ENCODE peak calls at places on chromosomes 3 and 15, in nine cellular contexts. D, H, C, T, J, L, Z, V and X are unnamed samples.

GRCh38 chr3:69901802-69902201 is 97.7 kb upstream of the SAMMSON start:
- DNase-seq in D (no peak), H (no peak), C (no peak), T (no peak), J (no peak), L (no peak), Z (no peak), V (no peak), X (no peak)

GRCh38 chr3:88231207-88231606 is 81.4 kb downstream of the C3orf38 start:
- DNase-seq in D (no peak), H (no peak), C (no peak), T (peak), J (no peak), L (peak), Z (no peak), V (no peak), X (no peak)

GRCh38 chr15:39746176-39746575 is 36.5 kb downstream of the FSIP1 start:
- DNase-seq in D (no peak), H (no peak), C (no peak), T (peak), J (no peak), L (peak), Z (no peak), V (no peak), X (no peak)

GRCh38 chr15:44438402-44438801 is 11.0 kb downstream of the CTDSPL2 start:
- DNase-seq in D (no peak), H (no peak), C (no peak), T (no peak), J (no peak), L (no peak), Z (no peak), V (no peak), X (no peak)

GRCh38 chr15:70866982-70867644 is 13.2 kb upstream of the LARP6 start:
- DNase-seq in D (no peak), H (no peak), C (no peak), T (peak), J (no peak), L (peak), Z (no peak), V (no peak), X (no peak)

GRCh38 chr3:164375995-164376394 is 702.3 kb downstream of the SI start:
- DNase-seq in D (no peak), H (no peak), C (no peak), T (no peak), J (no peak), L (no peak), Z (no peak), V (no peak), X (no peak)

GRCh38 chr3:138079901-138080300 is 35.5 kb downstream of the DZIP1L start:
- DNase-seq in D (no peak), H (no peak), C (no peak), T (no peak), J (no peak), L (no peak), Z (no peak), V (no peak), X (no peak)

GRCh38 chr15:38283010-38283409 is 30.4 kb downstream of the SPRED1 start:
- DNase-seq in D (no peak), H (no peak), C (no peak), T (no peak), J (no peak), L (no peak), Z (no peak), V (no peak), X (no peak)

GRCh38 chr15:89399390-89400120 is 64.9 kb upstream of the POLG start:
- DNase-seq in D (peak), H (peak), C (no peak), T (no peak), J (peak), L (no peak), Z (peak), V (no peak), X (peak)

GRCh38 chr3:36769926-36770325 is 5.6 kb upstream of the DCLK3 start:
- DNase-seq in D (no peak), H (no peak), C (no peak), T (no peak), J (no peak), L (no peak), Z (no peak), V (no peak), X (no peak)

GRCh38 chr3:146883292-146883691 is 278.1 kb upstream of the PLSCR5 start:
- DNase-seq in D (no peak), H (no peak), C (no peak), T (no peak), J (no peak), L (no peak), Z (no peak), V (no peak), X (no peak)

GRCh38 chr3:129936757-129937156 is 37.8 kb upstream of the TRH start:
- DNase-seq in D (no peak), H (no peak), C (no peak), T (peak), J (no peak), L (peak), Z (no peak), V (no peak), X (no peak)

GRCh38 chr3:34508732-34509131 is 710.3 kb downstream of the PDCD6IP start:
- DNase-seq in D (no peak), H (no peak), C (no peak), T (no peak), J (no peak), L (no peak), Z (no peak), V (no peak), X (no peak)

GRCh38 chr3:71305246-71306206 is 278.0 kb downstream of the FOXP1 start:
- DNase-seq in D (peak), H (no peak), C (no peak), T (peak), J (no peak), L (peak), Z (peak), V (no peak), X (peak)

DNA sequence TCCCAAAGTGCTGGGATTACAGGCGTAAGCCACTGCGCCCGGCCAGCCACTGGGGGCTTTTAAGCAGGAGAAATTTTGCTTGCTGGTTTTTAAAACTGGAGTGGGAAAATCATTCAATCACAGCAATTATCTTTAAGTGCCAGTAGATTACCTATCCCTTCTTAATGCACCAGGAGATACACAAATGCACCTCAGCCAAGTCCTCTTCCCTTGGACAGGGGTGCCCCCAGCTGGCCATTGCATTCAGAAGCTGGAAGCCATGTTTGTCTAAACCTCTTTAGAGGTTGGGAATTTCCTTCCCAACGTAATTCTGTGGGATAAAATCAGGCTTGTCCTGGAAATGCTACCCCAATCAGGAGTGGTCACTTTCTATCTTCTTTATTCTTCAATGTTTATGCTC is 26.6 kb downstream of the MIX23 start:
- DNase-seq in D (peak), H (no peak), C (no peak), T (peak), J (peak), L (peak), Z (peak), V (no peak), X (peak)
- TF ChIP-seq CTCF in D (peak), H (peak), C (no peak), T (peak), J (peak), L (peak), Z (no peak), V (peak), X (no peak)

GRCh38 chr15:82647045-82647834 is at the start of gene CPEB1:
- DNase-seq in D (peak), H (peak), C (peak), T (peak), J (peak), L (peak), Z (peak), V (no peak), X (peak)
- TF ChIP-seq CTCF in D (peak), H (peak), C (no peak), T (peak), J (peak), L (no peak), Z (no peak), V (no peak), X (no peak)

DNA sequence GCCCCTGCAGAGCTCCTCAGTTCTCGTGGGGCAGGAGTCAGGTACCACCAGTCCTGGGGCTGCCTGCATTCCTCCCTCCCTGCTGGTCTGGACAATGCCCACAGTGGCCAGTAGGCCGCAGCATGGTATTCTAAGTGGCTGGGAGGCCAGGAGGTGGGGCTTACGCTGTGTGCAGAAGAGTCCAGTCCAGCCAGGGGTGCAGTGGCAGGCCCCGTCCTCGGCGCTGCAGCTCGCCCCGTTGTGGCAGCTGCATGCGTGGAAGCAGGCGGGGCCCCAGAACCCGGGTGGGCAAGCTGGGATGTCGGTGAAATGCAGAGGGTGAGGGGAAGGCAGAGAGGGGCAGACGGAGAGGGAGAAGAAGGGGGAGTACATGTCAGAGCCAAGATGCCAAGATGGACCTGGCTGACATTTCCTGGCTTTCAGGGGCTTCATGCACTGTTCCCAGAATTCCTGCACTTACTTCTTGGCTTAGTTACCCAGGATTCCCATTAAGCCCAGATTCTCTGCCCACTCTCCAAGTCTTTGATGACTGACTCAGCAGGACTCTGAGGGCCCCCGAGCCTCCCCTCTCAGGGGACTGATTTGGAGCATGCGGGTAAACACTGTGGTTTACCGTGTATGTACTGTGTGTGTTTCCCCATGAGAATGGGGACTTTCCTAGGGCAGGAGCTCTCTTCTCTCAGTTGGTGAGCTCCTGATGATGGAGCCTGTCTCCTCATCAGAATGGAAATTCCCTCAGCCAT is 47.5 kb downstream of the RAB11A start:
- DNase-seq in D (peak), H (peak), C (peak), T (peak), J (peak), L (peak), Z (peak), V (no peak), X (peak)
- TF ChIP-seq CTCF in D (peak), H (no peak), C (peak), T (peak), J (peak), L (peak), Z (peak), V (peak), X (peak)

DNA sequence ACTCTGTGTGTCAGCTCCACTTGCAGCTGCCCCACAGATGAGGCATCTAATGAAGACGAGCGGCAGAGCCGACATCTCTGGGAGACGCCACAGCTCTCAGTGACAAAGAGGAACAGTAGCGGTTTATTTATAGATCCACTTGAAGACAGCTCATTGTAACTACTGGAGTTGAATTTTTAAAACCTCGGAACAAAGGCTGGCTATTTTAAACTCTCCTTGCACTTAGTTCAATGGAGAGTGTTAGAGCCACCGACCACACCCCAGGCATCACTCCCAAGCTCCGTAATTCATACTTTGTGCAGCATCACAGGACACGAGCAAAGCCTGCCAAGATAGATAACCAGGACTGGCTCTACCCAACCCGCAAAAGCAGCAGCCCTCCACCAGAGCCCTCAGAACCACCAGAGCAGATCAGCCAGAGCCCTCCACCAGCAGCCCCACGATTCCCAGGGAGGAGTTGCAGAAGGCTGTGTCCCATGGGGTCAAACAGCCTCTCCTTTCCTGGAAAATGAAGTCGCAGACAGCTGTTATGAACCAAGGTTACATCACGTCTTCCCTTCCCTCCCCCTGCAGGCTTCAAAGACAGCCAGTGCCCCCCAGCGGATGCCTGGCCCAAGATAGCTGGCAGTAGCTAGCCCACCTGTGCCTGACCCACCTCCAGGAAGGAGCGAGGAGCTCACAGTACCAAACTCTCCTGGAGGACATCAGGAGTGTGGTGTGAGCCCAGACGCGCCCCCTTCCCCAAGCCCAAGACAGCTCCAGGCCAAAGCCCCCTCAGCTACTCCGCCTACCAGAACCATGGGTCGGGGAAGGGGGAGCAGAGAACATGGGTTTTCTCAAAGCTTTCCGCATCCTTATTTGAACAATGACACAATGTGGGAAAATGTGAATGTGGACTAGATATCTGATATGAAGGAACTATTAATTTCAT is 45.7 kb downstream of the POC1A start:
- DNase-seq in D (no peak), H (no peak), C (no peak), T (peak), J (no peak), L (peak), Z (peak), V (no peak), X (no peak)
- TF ChIP-seq CTCF in D (peak), H (no peak), C (no peak), T (peak), J (no peak), L (peak), Z (no peak), V (peak), X (no peak)

GRCh38 chr15:91855684-91856553 is 2.4 kb downstream of the SLCO3A1 start:
- DNase-seq in D (peak), H (no peak), C (no peak), T (no peak), J (peak), L (no peak), Z (peak), V (no peak), X (peak)
- TF ChIP-seq CTCF in D (peak), H (no peak), C (no peak), T (no peak), J (no peak), L (no peak), Z (peak), V (no peak), X (peak)

GRCh38 chr3:158602227-158602626 is 31.2 kb downstream of the MLF1 start:
- DNase-seq in D (no peak), H (no peak), C (no peak), T (no peak), J (no peak), L (no peak), Z (no peak), V (no peak), X (no peak)
- TF ChIP-seq CTCF in D (no peak), H (no peak), C (no peak), T (no peak), J (no peak), L (no peak), Z (no peak), V (no peak), X (no peak)

DNA sequence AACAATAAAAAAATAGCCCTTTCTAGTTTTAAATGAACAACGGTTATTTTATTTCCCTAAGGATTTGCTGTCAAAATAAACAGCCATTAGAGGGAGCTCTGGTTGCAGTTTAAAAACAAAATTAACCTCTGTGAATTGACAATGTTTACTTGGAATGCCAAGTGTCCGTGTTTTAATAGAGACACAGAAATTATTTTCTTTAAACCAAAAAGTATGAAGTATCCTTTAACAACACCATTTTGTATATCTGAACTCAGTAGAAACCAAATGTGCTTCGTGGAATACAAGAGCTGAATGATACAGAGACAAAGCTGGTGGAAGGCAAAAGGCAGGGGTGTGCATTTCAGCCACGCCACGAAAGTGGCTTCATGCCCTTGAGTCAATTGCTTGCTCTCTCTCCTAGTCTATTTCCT is 74.4 kb downstream of the MOBP start:
- DNase-seq in D (peak), H (no peak), C (no peak), T (peak), J (no peak), L (peak), Z (no peak), V (no peak), X (no peak)
- TF ChIP-seq CTCF in D (peak), H (no peak), C (no peak), T (peak), J (peak), L (peak), Z (peak), V (peak), X (peak)

GRCh38 chr15:33729648-33730047 is 238.6 kb upstream of the CHRM5 start:
- DNase-seq in D (peak), H (no peak), C (no peak), T (peak), J (no peak), L (peak), Z (no peak), V (no peak), X (no peak)
- TF ChIP-seq CTCF in D (peak), H (no peak), C (no peak), T (no peak), J (peak), L (peak), Z (no peak), V (peak), X (no peak)

GRCh38 chr3:160686955-160687535 is 10.1 kb downstream of the ARL14 start:
- DNase-seq in D (no peak), H (no peak), C (no peak), T (peak), J (no peak), L (peak), Z (no peak), V (no peak), X (no peak)
- TF ChIP-seq CTCF in D (peak), H (peak), C (peak), T (peak), J (peak), L (peak), Z (no peak), V (peak), X (no peak)

GRCh38 chr3:190877925-190878324 is 15.4 kb upstream of the GMNC start:
- DNase-seq in D (no peak), H (no peak), C (no peak), T (no peak), J (peak), L (no peak), Z (peak), V (no peak), X (no peak)
- TF ChIP-seq CTCF in D (no peak), H (no peak), C (no peak), T (peak), J (peak), L (peak), Z (peak), V (peak), X (no peak)